ENCODE peak calls at places on chromosomes 5 and 9, in seven cellular contexts. One of them, this sample, is unnamed.

GRCh38 chr9:71774917-71775316 is 6.6 kb upstream of the CEMIP2 start:
- DNase-seq in mesenchymal stem cell: no peak
- DNase-seq in fibroblast of mammary gland: no peak
- DNase-seq in adipocyte: no peak
- DNase-seq in ovary: no peak
- DNase-seq in heart left ventricle: no peak
- DNase-seq in stomach: no peak
- DNase-seq in this sample: no peak

GRCh38 chr9:93064392-93065124 is 6.1 kb downstream of the SUSD3 start:
- DNase-seq in mesenchymal stem cell: no peak
- DNase-seq in fibroblast of mammary gland: peak
- DNase-seq in adipocyte: no peak
- DNase-seq in ovary: no peak
- DNase-seq in heart left ventricle: peak
- DNase-seq in stomach: peak
- DNase-seq in this sample: no peak

GRCh38 chr5:66945389-66946349 is 250.9 kb downstream of the CD180 start:
- DNase-seq in mesenchymal stem cell: peak
- DNase-seq in fibroblast of mammary gland: no peak
- DNase-seq in adipocyte: no peak
- DNase-seq in ovary: no peak
- DNase-seq in heart left ventricle: no peak
- DNase-seq in stomach: no peak
- DNase-seq in this sample: no peak

GRCh38 chr5:42944989-42945388 is 95.1 kb downstream of the ANXA2R start:
- DNase-seq in mesenchymal stem cell: peak
- DNase-seq in fibroblast of mammary gland: peak
- DNase-seq in adipocyte: peak
- DNase-seq in ovary: no peak
- DNase-seq in heart left ventricle: no peak
- DNase-seq in stomach: no peak
- DNase-seq in this sample: peak

GRCh38 chr5:133653602-133653995 is 41.3 kb upstream of the FSTL4 start:
- DNase-seq in mesenchymal stem cell: no peak
- DNase-seq in fibroblast of mammary gland: no peak
- DNase-seq in adipocyte: no peak
- DNase-seq in ovary: no peak
- DNase-seq in heart left ventricle: no peak
- DNase-seq in stomach: no peak
- DNase-seq in this sample: no peak

GRCh38 chr9:34047864-34048729 is 590 bp downstream of the UBAP2 start:
- DNase-seq in mesenchymal stem cell: no peak
- DNase-seq in fibroblast of mammary gland: peak
- DNase-seq in adipocyte: peak
- DNase-seq in ovary: no peak
- DNase-seq in heart left ventricle: no peak
- DNase-seq in stomach: peak
- DNase-seq in this sample: no peak

GRCh38 chr9:16532272-16532671 is 338.2 kb downstream of the BNC2 start:
- DNase-seq in mesenchymal stem cell: no peak
- DNase-seq in fibroblast of mammary gland: no peak
- DNase-seq in adipocyte: no peak
- DNase-seq in ovary: no peak
- DNase-seq in heart left ventricle: no peak
- DNase-seq in stomach: no peak
- DNase-seq in this sample: no peak

GRCh38 chr9:76162751-76163500 is 231.3 kb downstream of the RFK start:
- DNase-seq in mesenchymal stem cell: peak
- DNase-seq in fibroblast of mammary gland: no peak
- DNase-seq in adipocyte: peak
- DNase-seq in ovary: peak
- DNase-seq in heart left ventricle: no peak
- DNase-seq in stomach: no peak
- DNase-seq in this sample: peak

GRCh38 chr9:110555971-110556370 is 23.6 kb downstream of the SVEP1 start:
- DNase-seq in mesenchymal stem cell: peak
- DNase-seq in fibroblast of mammary gland: peak
- DNase-seq in adipocyte: peak
- DNase-seq in ovary: peak
- DNase-seq in heart left ventricle: no peak
- DNase-seq in stomach: peak
- DNase-seq in this sample: peak

GRCh38 chr9:128459011-128459410 is 3.2 kb downstream of the ODF2 start:
- DNase-seq in mesenchymal stem cell: no peak
- DNase-seq in fibroblast of mammary gland: no peak
- DNase-seq in adipocyte: no peak
- DNase-seq in ovary: no peak
- DNase-seq in heart left ventricle: no peak
- DNase-seq in stomach: no peak
- DNase-seq in this sample: no peak

GRCh38 chr9:92634712-92635605 is 35.0 kb downstream of the IPPK start:
- DNase-seq in mesenchymal stem cell: peak
- DNase-seq in fibroblast of mammary gland: peak
- DNase-seq in adipocyte: peak
- DNase-seq in ovary: peak
- DNase-seq in heart left ventricle: peak
- DNase-seq in stomach: peak
- DNase-seq in this sample: peak

GRCh38 chr5:82884821-82885471 is 192.2 kb downstream of the TMEM167A start:
- DNase-seq in mesenchymal stem cell: no peak
- DNase-seq in fibroblast of mammary gland: no peak
- DNase-seq in adipocyte: no peak
- DNase-seq in ovary: no peak
- DNase-seq in heart left ventricle: no peak
- DNase-seq in stomach: no peak
- DNase-seq in this sample: no peak

GRCh38 chr5:170570492-170570891 is 66.7 kb downstream of the KCNIP1 start:
- DNase-seq in mesenchymal stem cell: no peak
- DNase-seq in fibroblast of mammary gland: no peak
- DNase-seq in adipocyte: no peak
- DNase-seq in ovary: no peak
- DNase-seq in heart left ventricle: no peak
- DNase-seq in stomach: no peak
- DNase-seq in this sample: no peak

GRCh38 chr5:119341452-119342349 is 14.1 kb upstream of the TNFAIP8 start:
- DNase-seq in mesenchymal stem cell: no peak
- DNase-seq in fibroblast of mammary gland: no peak
- DNase-seq in adipocyte: no peak
- DNase-seq in ovary: no peak
- DNase-seq in heart left ventricle: no peak
- DNase-seq in stomach: no peak
- DNase-seq in this sample: no peak

GRCh38 chr5:173454764-173455598 is 126.8 kb upstream of the STC2 start:
- DNase-seq in mesenchymal stem cell: peak
- DNase-seq in fibroblast of mammary gland: peak
- DNase-seq in adipocyte: peak
- DNase-seq in ovary: no peak
- DNase-seq in heart left ventricle: no peak
- DNase-seq in stomach: no peak
- DNase-seq in this sample: peak

GRCh38 chr5:93890657-93891056 is 149.3 kb upstream of the POU5F2 start:
- DNase-seq in mesenchymal stem cell: peak
- DNase-seq in fibroblast of mammary gland: no peak
- DNase-seq in adipocyte: peak
- DNase-seq in ovary: no peak
- DNase-seq in heart left ventricle: no peak
- DNase-seq in stomach: no peak
- DNase-seq in this sample: peak

GRCh38 chr9:124530216-124530615 is 23.0 kb upstream of the NR5A1 start:
- DNase-seq in mesenchymal stem cell: no peak
- DNase-seq in fibroblast of mammary gland: no peak
- DNase-seq in adipocyte: no peak
- DNase-seq in ovary: no peak
- DNase-seq in heart left ventricle: no peak
- DNase-seq in stomach: no peak
- DNase-seq in this sample: no peak

GRCh38 chr9:124013263-124014211 is 2.0 kb downstream of the LHX2 start:
- DNase-seq in mesenchymal stem cell: no peak
- DNase-seq in fibroblast of mammary gland: no peak
- DNase-seq in adipocyte: no peak
- DNase-seq in ovary: no peak
- DNase-seq in heart left ventricle: no peak
- DNase-seq in stomach: no peak
- DNase-seq in this sample: no peak

GRCh38 chr9:83715221-83715620 is 7.5 kb upstream of the UBQLN1 start:
- DNase-seq in mesenchymal stem cell: no peak
- DNase-seq in fibroblast of mammary gland: no peak
- DNase-seq in adipocyte: no peak
- DNase-seq in ovary: no peak
- DNase-seq in heart left ventricle: no peak
- DNase-seq in stomach: no peak
- DNase-seq in this sample: no peak

GRCh38 chr9:35687972-35688557 is 1.7 kb downstream of the TPM2 start:
- DNase-seq in mesenchymal stem cell: no peak
- DNase-seq in fibroblast of mammary gland: no peak
- DNase-seq in adipocyte: no peak
- DNase-seq in ovary: no peak
- DNase-seq in heart left ventricle: no peak
- DNase-seq in stomach: no peak
- DNase-seq in this sample: no peak

GRCh38 chr9:35689351-35689600 is 449 bp downstream of the TPM2 start:
- DNase-seq in mesenchymal stem cell: no peak
- DNase-seq in fibroblast of mammary gland: no peak
- DNase-seq in adipocyte: no peak
- DNase-seq in ovary: no peak
- DNase-seq in heart left ventricle: no peak
- DNase-seq in stomach: no peak
- DNase-seq in this sample: no peak

GRCh38 chr9:35689601-35690446 is at the start of gene TPM2:
- DNase-seq in mesenchymal stem cell: peak
- DNase-seq in fibroblast of mammary gland: peak
- DNase-seq in adipocyte: peak
- DNase-seq in ovary: peak
- DNase-seq in heart left ventricle: peak
- DNase-seq in stomach: peak
- DNase-seq in this sample: peak

GRCh38 chr9:35687306-35687705 is 2.4 kb downstream of the TPM2 start:
- DNase-seq in mesenchymal stem cell: no peak
- DNase-seq in fibroblast of mammary gland: no peak
- DNase-seq in adipocyte: no peak
- DNase-seq in ovary: no peak
- DNase-seq in heart left ventricle: no peak
- DNase-seq in stomach: no peak
- DNase-seq in this sample: no peak

GRCh38 chr9:35688558-35689350 is 971 bp downstream of the TPM2 start:
- DNase-seq in mesenchymal stem cell: peak
- DNase-seq in fibroblast of mammary gland: peak
- DNase-seq in adipocyte: peak
- DNase-seq in ovary: no peak
- DNase-seq in heart left ventricle: no peak
- DNase-seq in stomach: no peak
- DNase-seq in this sample: peak
- H3K4me3 ChIP-seq in mesenchymal stem cell: peak
- H3K4me3 ChIP-seq in fibroblast of mammary gland: peak
- H3K4me3 ChIP-seq in adipocyte: peak
- H3K4me3 ChIP-seq in ovary: peak
- H3K4me3 ChIP-seq in heart left ventricle: peak
- H3K4me3 ChIP-seq in stomach: peak
- H3K4me3 ChIP-seq in this sample: peak

GRCh38 chr9:6415266-6415665 is 2.3 kb downstream of the UHRF2 start:
- DNase-seq in mesenchymal stem cell: peak
- DNase-seq in fibroblast of mammary gland: peak
- DNase-seq in adipocyte: no peak
- DNase-seq in ovary: no peak
- DNase-seq in heart left ventricle: no peak
- DNase-seq in stomach: no peak
- DNase-seq in this sample: no peak
- H3K4me3 ChIP-seq in mesenchymal stem cell: no peak
- H3K4me3 ChIP-seq in fibroblast of mammary gland: peak
- H3K4me3 ChIP-seq in adipocyte: peak
- H3K4me3 ChIP-seq in ovary: no peak
- H3K4me3 ChIP-seq in heart left ventricle: peak
- H3K4me3 ChIP-seq in stomach: peak
- H3K4me3 ChIP-seq in this sample: peak

DNA sequence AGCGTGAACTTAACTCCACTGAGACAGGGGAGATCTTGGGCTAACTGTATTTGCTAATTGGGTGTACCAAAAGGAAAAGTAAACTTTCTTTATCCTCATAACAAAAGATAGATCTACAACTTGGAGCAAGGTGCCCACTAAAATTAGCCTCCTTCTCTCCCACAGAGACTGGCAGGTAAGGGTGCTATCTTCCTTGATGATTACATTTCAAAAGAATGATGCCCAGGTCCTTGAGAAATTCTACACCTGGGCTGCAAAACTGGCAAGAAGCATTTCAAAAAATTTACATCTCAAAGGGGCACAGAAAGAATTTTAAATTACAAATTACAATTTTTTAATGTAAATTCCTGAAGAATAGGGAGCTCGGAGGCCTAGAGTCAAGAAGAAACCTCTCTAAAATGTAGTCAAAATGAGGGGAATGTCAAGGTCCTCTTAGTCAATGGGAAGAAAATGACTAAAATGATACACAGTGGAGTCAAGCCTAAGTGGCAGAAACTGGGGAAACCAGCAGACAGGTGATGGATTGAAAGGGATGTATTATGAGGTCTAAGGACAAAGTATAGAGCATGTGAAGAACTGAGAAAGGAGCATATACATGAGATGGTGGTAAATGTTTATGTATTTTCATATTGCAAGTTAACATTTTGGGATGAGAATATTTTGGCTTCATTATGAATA is 348.3 kb upstream of the TUSC1 start:
- DNase-seq in mesenchymal stem cell: no peak
- DNase-seq in fibroblast of mammary gland: no peak
- DNase-seq in adipocyte: no peak
- DNase-seq in ovary: no peak
- DNase-seq in heart left ventricle: no peak
- DNase-seq in stomach: no peak
- DNase-seq in this sample: no peak
- H3K4me3 ChIP-seq in mesenchymal stem cell: no peak
- H3K4me3 ChIP-seq in fibroblast of mammary gland: no peak
- H3K4me3 ChIP-seq in adipocyte: no peak
- H3K4me3 ChIP-seq in ovary: no peak
- H3K4me3 ChIP-seq in heart left ventricle: no peak
- H3K4me3 ChIP-seq in stomach: no peak
- H3K4me3 ChIP-seq in this sample: no peak

GRCh38 chr5:34915139-34915855 is at the start of the genes BRIX1 and RAD1:
- DNase-seq in mesenchymal stem cell: peak
- DNase-seq in fibroblast of mammary gland: peak
- DNase-seq in adipocyte: peak
- DNase-seq in ovary: peak
- DNase-seq in heart left ventricle: peak
- DNase-seq in stomach: peak
- DNase-seq in this sample: peak

GRCh38 chr5:34916518-34916917 is 1.0 kb downstream of the BRIX1 start:
- DNase-seq in mesenchymal stem cell: no peak
- DNase-seq in fibroblast of mammary gland: no peak
- DNase-seq in adipocyte: no peak
- DNase-seq in ovary: no peak
- DNase-seq in heart left ventricle: no peak
- DNase-seq in stomach: no peak
- DNase-seq in this sample: no peak

GRCh38 chr5:34918025-34918424 is 2.5 kb downstream of the BRIX1 start:
- DNase-seq in mesenchymal stem cell: no peak
- DNase-seq in fibroblast of mammary gland: no peak
- DNase-seq in adipocyte: no peak
- DNase-seq in ovary: no peak
- DNase-seq in heart left ventricle: no peak
- DNase-seq in stomach: no peak
- DNase-seq in this sample: no peak

GRCh38 chr5:34914671-34915138 is 599 bp downstream of the RAD1 start:
- DNase-seq in mesenchymal stem cell: peak
- DNase-seq in fibroblast of mammary gland: peak
- DNase-seq in adipocyte: peak
- DNase-seq in ovary: peak
- DNase-seq in heart left ventricle: no peak
- DNase-seq in stomach: peak
- DNase-seq in this sample: peak

GRCh38 chr5:34915856-34916192 is 313 bp downstream of the BRIX1 start:
- DNase-seq in mesenchymal stem cell: no peak
- DNase-seq in fibroblast of mammary gland: no peak
- DNase-seq in adipocyte: peak
- DNase-seq in ovary: no peak
- DNase-seq in heart left ventricle: no peak
- DNase-seq in stomach: no peak
- DNase-seq in this sample: no peak
- H3K4me3 ChIP-seq in mesenchymal stem cell: peak
- H3K4me3 ChIP-seq in fibroblast of mammary gland: peak
- H3K4me3 ChIP-seq in adipocyte: peak
- H3K4me3 ChIP-seq in ovary: peak
- H3K4me3 ChIP-seq in heart left ventricle: peak
- H3K4me3 ChIP-seq in stomach: peak
- H3K4me3 ChIP-seq in this sample: peak

This sample was measured in AG10803.